ENCODE peak calls at places on chromosomes 13 and 19, in nine cellular contexts. U is SJSA1; A is small intestine; H is CD4-positive, CD25-positive, alpha-beta regulatory T cell; N is upper lobe of left lung; C is H1; P is CD8-positive, alpha-beta memory T cell; R is cardiac muscle cell; K is PC-3. M is an unnamed sample. For H3K27me3, the result is how much of the 10 kb centered on the place peaks cover.

GRCh38 chr13:111436446-111436845 is 116.0 kb downstream of the TEX29 start:
- DNase-seq in P (no peak), A (no peak), K (no peak), C (no peak), N (no peak), U (no peak), H (no peak), R (no peak), M (no peak)

GRCh38 chr13:25175431-25175830 is 3.3 kb upstream of the AMER2 start:
- DNase-seq in P (no peak), R (no peak), H (no peak), N (no peak), U (no peak), K (no peak), C (no peak), A (no peak), M (no peak)

GRCh38 chr19:48806518-48806817 is 4.4 kb downstream of the BCAT2 start:
- DNase-seq in A (no peak), H (no peak), C (peak), K (no peak), P (no peak), R (no peak), N (peak), U (peak), M (peak)

GRCh38 chr19:51002101-51002532 is 713 bp upstream of the KLK8 start:
- DNase-seq in U (no peak), K (no peak), P (no peak), C (no peak), H (no peak), A (no peak), N (no peak), R (no peak), M (no peak)

GRCh38 chr13:43143591-43143990 is 120.2 kb downstream of the DNAJC15 start:
- DNase-seq in P (no peak), R (no peak), C (no peak), N (no peak), U (no peak), K (peak), H (no peak), A (no peak), M (no peak)

GRCh38 chr13:97559981-97560380 is 126.0 kb downstream of the RAP2A start:
- DNase-seq in C (no peak), N (no peak), A (no peak), U (no peak), H (no peak), P (no peak), R (no peak), K (no peak), M (no peak)

GRCh38 chr13:95684463-95684862 is 7.5 kb downstream of the DNAJC3 start:
- DNase-seq in N (no peak), H (no peak), C (no peak), R (no peak), A (no peak), U (no peak), P (no peak), K (no peak), M (no peak)

GRCh38 chr13:23888658-23889597 is at the start of gene MIPEP:
- DNase-seq in K (peak), N (peak), R (peak), H (peak), C (peak), U (peak), A (peak), P (peak), M (peak)

GRCh38 chr13:67137044-67137735 is 92.9 kb downstream of the PCDH9 start:
- DNase-seq in A (peak), N (no peak), C (no peak), R (no peak), K (no peak), H (no peak), P (no peak), U (peak), M (no peak)

GRCh38 chr13:109389892-109390345 is 396.5 kb downstream of the IRS2 start:
- DNase-seq in U (no peak), R (no peak), A (no peak), P (no peak), H (no peak), C (no peak), K (no peak), N (no peak), M (no peak)

DNA sequence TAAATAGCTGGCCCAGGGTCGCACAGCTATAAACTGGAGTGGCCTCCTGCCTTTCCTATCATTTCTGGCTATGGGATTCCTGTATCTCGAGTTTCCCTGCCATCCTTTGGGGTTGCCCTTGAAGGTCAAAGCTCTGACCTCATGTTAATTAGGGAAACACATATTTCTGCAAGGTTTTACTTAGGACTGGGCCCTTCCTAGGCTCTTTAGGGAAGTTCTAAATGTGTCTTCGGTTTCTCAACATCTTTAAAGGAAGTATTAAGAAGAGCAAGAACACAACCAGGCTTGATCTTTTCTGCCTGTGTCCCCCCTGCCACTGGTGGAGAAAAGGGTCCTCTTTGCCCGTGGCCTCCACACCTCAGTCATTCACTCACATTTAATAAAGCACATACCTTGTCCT is 10.8 kb downstream of the LCP1 start:
- DNase-seq in A (no peak), N (no peak), R (no peak), K (no peak), P (no peak), H (no peak), U (no peak), C (no peak), M (no peak)
- H3K4me3 ChIP-seq in A (no peak), N (no peak), R (no peak), K (no peak), P (peak), H (peak), U (no peak), C (no peak), M (peak)

GRCh38 chr13:112899618-112900600 is 69.1 kb upstream of the MCF2L start:
- DNase-seq in K (no peak), C (no peak), N (peak), A (no peak), R (no peak), U (no peak), H (no peak), P (no peak), M (no peak)
- H3K27me3 ChIP-seq in K (under half), C (under half), N (under half), A (under half), R (under half), U (under half), H (under half), P (under half), M (under half)

GRCh38 chr13:84649853-84650252 is 767.6 kb upstream of the SLITRK1 start:
- DNase-seq in N (no peak), C (no peak), U (no peak), K (peak), P (no peak), R (no peak), A (no peak), H (no peak), M (no peak)

GRCh38 chr13:84655677-84656076 is 773.4 kb upstream of the SLITRK1 start:
- DNase-seq in H (no peak), U (peak), R (no peak), N (no peak), P (no peak), K (no peak), A (no peak), C (no peak), M (no peak)

GRCh38 chr13:84654654-84655244 is 772.5 kb upstream of the SLITRK1 start:
- DNase-seq in N (no peak), K (no peak), H (no peak), C (peak), A (no peak), R (no peak), U (no peak), P (no peak), M (no peak)

GRCh38 chr13:84651288-84651687 is 769.0 kb upstream of the SLITRK1 start:
- DNase-seq in N (no peak), K (peak), A (peak), C (no peak), P (no peak), H (no peak), U (peak), R (no peak), M (no peak)

DNA sequence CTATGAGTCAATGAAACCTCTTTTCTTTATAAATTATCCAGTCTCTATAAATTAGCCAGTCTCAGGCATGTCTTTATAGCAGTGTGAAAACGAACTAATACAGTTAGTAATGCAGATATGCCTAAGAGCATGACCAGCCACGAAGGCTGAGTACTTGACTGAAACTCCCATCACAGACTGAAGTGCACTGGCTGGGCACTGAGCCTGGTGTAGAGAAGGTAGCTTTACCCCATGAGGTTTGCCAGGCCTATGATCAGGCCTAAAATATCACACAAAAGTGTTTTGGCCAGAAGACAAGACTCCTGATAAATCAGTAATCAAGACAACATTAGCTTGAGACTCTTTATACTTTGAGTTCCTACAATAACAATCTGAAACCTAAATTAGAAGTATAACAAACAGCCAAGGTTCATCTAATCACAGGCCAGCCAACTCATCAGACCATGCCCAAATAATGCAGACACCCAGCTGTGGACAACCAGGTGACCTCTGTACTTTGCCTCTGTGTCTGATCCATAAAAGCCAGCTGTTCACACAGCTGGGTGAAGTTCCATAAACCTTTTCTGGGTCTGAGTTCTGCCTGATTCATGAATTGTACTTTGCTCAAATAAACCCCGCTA is 771.8 kb upstream of the SLITRK1 start:
- DNase-seq in R (no peak), K (no peak), N (no peak), P (no peak), A (peak), C (no peak), U (no peak), H (no peak), M (no peak)
- H3K27ac ChIP-seq in R (no peak), K (no peak), N (no peak), P (no peak), A (no peak), C (peak), U (no peak), H (no peak), M (no peak)

GRCh38 chr19:43300876-43301765 is 31.8 kb upstream of the PSG9 start:
- DNase-seq in U (peak), K (peak), N (no peak), H (no peak), R (no peak), C (no peak), P (no peak), A (no peak), M (no peak)

GRCh38 chr19:43306097-43306496 is 36.8 kb upstream of the PSG9 start:
- DNase-seq in H (no peak), K (peak), P (no peak), C (no peak), N (no peak), A (no peak), U (no peak), R (no peak), M (no peak)

GRCh38 chr19:43305642-43306041 is 36.3 kb upstream of the PSG9 start:
- DNase-seq in N (no peak), A (no peak), K (no peak), P (no peak), H (no peak), U (no peak), R (no peak), C (no peak), M (no peak)

GRCh38 chr19:43300206-43300605 is 30.9 kb upstream of the PSG9 start:
- DNase-seq in K (peak), H (no peak), P (no peak), A (no peak), U (no peak), C (no peak), R (no peak), N (no peak), M (no peak)
- H3K4me3 ChIP-seq in K (no peak), H (no peak), P (no peak), A (no peak), U (no peak), C (no peak), R (no peak), N (no peak), M (no peak)

M was measured in naive thymus-derived CD4-positive, alpha-beta T cell.